ENCODE peak calls at places on chromosomes 13 and 19, in eight cellular contexts. O is NCI-H1105 treated with DMSO at 0.1 percent for 48 hours; C is small intestine; S is activated CD4-positive, alpha-beta T cell treated with anti-CD3 and anti-CD28 coated beads for 1 hour; Y is skeletal muscle cell; M is HL-60; A is memory B cell; D is CD14-positive monocyte. E is an unnamed sample.

GRCh38 chr13:23618341-23618740 is 48.1 kb downstream of the TNFRSF19 start:
- DNase-seq in M (no peak), D (no peak), Y (peak; percentile 96), S (no peak), C (no peak), O (no peak), A (no peak), E (peak; percentile 99)

GRCh38 chr19:53958168-53958571 is 4.6 kb upstream of the CACNG8 start:
- DNase-seq in C (no peak), S (no peak), M (no peak), O (peak; percentile 20), Y (no peak), A (no peak), D (no peak), E (no peak)

GRCh38 chr13:110326263-110326904 is 19.3 kb downstream of the COL4A2 start:
- DNase-seq in D (no peak), M (no peak), S (no peak), C (no peak), A (no peak), O (no peak), Y (no peak), E (no peak)

GRCh38 chr13:87975035-87975434 is 303.9 kb downstream of the SLITRK5 start:
- DNase-seq in O (no peak), C (no peak), A (no peak), M (no peak), Y (peak; percentile 85), D (no peak), S (no peak), E (no peak)

GRCh38 chr19:58568731-58569130 is 4.4 kb downstream of the MZF1 start:
- DNase-seq in A (no peak), M (no peak), Y (no peak), O (no peak), C (no peak), D (peak; percentile 21), S (no peak), E (no peak)

GRCh38 chr19:2166741-2167738 is 3.3 kb downstream of the DOT1L start:
- DNase-seq in S (no peak), D (no peak), M (no peak), A (no peak), O (no peak), Y (no peak), C (peak; percentile 70), E (peak; percentile 62)

GRCh38 chr19:13102666-13103584 is at the start of gene LYL1:
- DNase-seq in S (no peak), Y (no peak), A (peak; percentile 86), M (peak; percentile 98), C (peak; percentile 49), O (no peak), D (peak; percentile 92), E (no peak)

GRCh38 chr13:102286326-102286725 is 115.5 kb downstream of the FGF14 start:
- DNase-seq in O (no peak), M (no peak), Y (peak; percentile 94), C (no peak), A (no peak), D (no peak), S (no peak), E (peak; percentile 92)

GRCh38 chr13:95643471-95643813 is 1.1 kb downstream of the DZIP1 start:
- DNase-seq in M (no peak), D (no peak), C (no peak), S (no peak), Y (no peak), A (no peak), O (peak; percentile 14), E (peak; percentile 46)

GRCh38 chr13:113584870-113585671 is 518 bp downstream of the TFDP1 start:
- DNase-seq in M (no peak), C (peak; percentile 18), S (peak; percentile 7), A (peak; percentile 34), D (peak; percentile 29), Y (no peak), O (no peak), E (no peak)

GRCh38 chr19:46109876-46110275 is 14.6 kb downstream of the IGFL3 start:
- DNase-seq in Y (no peak), S (no peak), O (no peak), D (no peak), M (no peak), A (no peak), C (no peak), E (no peak)

GRCh38 chr13:92802776-92803175 is 423.8 kb upstream of the GPC6 start:
- DNase-seq in S (no peak), D (no peak), O (no peak), Y (no peak), A (no peak), C (no peak), M (no peak), E (peak; percentile 68)

GRCh38 chr19:53538378-53539109 is 599 bp downstream of the ZNF331 start:
- DNase-seq in Y (no peak), M (no peak), O (no peak), S (no peak), C (no peak), D (no peak), A (no peak), E (no peak)

GRCh38 chr13:74107598-74107997 is 26.6 kb downstream of the KLF12 start:
- DNase-seq in D (no peak), Y (no peak), C (no peak), A (no peak), S (no peak), M (no peak), O (no peak), E (no peak)